ENCODE peak calls at places on chromosomes 3 and 15, in five cellular contexts. L, S, O, F and K are unnamed samples.

GRCh38 chr3:27629381-27629780 is 92.7 kb downstream of the EOMES start:
- DNase-seq in F (no peak), S (no peak), O (no peak), L (no peak), K (no peak)

GRCh38 chr3:12451481-12451880 is 32.8 kb upstream of the TSEN2 start:
- DNase-seq in F (no peak), S (no peak), L (no peak), O (peak; percentile 17), K (no peak)

GRCh38 chr15:64092864-64093626 is 593 bp downstream of the CIAO2A start:
- DNase-seq in S (peak; percentile 76), L (peak; percentile 64), F (no peak), O (peak; percentile 67), K (peak; percentile 77)

GRCh38 chr3:157807286-157807685 is 298.9 kb downstream of the SHOX2 start:
- DNase-seq in O (no peak), S (no peak), L (peak; percentile 33), F (no peak), K (no peak)

GRCh38 chr3:170307998-170308398 is 49.5 kb upstream of the SKIL start:
- DNase-seq in L (peak; percentile 79), F (peak; percentile 23), S (peak; percentile 15), O (no peak), K (peak; percentile 65)

GRCh38 chr3:157531301-157531660 is 28.1 kb upstream of the VEPH1 start:
- DNase-seq in O (no peak), F (no peak), L (peak; percentile 61), S (no peak), K (no peak)

GRCh38 chr3:172201136-172201989 is 162.0 kb downstream of the FNDC3B start:
- DNase-seq in S (no peak), F (peak; percentile 86), O (peak; percentile 85), L (peak; percentile 98), K (peak; percentile 58)

GRCh38 chr3:138862531-138862923 is 27.8 kb upstream of the PIK3CB start:
- DNase-seq in F (no peak), O (no peak), L (no peak), S (peak; percentile 81), K (peak; percentile 85)

GRCh38 chr3:50237133-50237651 is 1.2 kb downstream of the GNAI2 start:
- DNase-seq in S (peak; percentile 37), L (no peak), O (peak; percentile 76), F (no peak), K (no peak)

GRCh38 chr3:115062412-115062956 is 84.6 kb downstream of the ZBTB20 start:
- DNase-seq in L (peak; percentile 52), S (no peak), O (no peak), F (no peak), K (no peak)

GRCh38 chr3:58568572-58569286 is 8.5 kb downstream of the FAM107A start:
- DNase-seq in O (peak; percentile 86), F (peak; percentile 32), S (peak; percentile 81), L (peak; percentile 63), K (peak; percentile 76)

GRCh38 chr3:66029443-66029842 is 9.3 kb downstream of the MAGI1 start:
- DNase-seq in O (no peak), F (no peak), L (peak; percentile 36), S (no peak), K (no peak)

GRCh38 chr3:177420643-177421042 is 223.4 kb upstream of the TBL1XR1 start:
- DNase-seq in S (no peak), O (no peak), L (peak; percentile 56), F (no peak), K (no peak)

GRCh38 chr3:120170223-120170622 is 76.0 kb upstream of the GSK3B start:
- DNase-seq in L (peak; percentile 85), S (no peak), F (no peak), O (no peak), K (peak; percentile 10)

GRCh38 chr3:49295489-49296058 is 18.5 kb upstream of the C3orf62 start:
- DNase-seq in F (peak; percentile 10), O (no peak), S (peak; percentile 60), L (peak; percentile 35), K (peak; percentile 39)

GRCh38 chr3:1726741-1727140 is 371.9 kb upstream of the CNTN4 start:
- DNase-seq in S (no peak), F (no peak), O (no peak), L (no peak), K (no peak)

GRCh38 chr3:48634661-48635221 is 520 bp downstream of the SLC26A6 start:
- DNase-seq in O (peak; percentile 86), S (peak; percentile 78), L (peak; percentile 51), F (no peak), K (peak; percentile 60)

GRCh38 chr3:8301977-8302589 is 199.5 kb upstream of the LMCD1 start:
- DNase-seq in S (peak; percentile 75), O (no peak), F (peak; percentile 20), L (peak; percentile 59), K (no peak)

GRCh38 chr15:85972805-85973540 is 106.7 kb upstream of the AGBL1 start:
- DNase-seq in S (no peak), L (no peak), O (no peak), F (no peak), K (no peak)

GRCh38 chr15:98676586-98677270 is 28.4 kb downstream of the IGF1R start:
- DNase-seq in F (no peak), L (no peak), S (no peak), O (no peak), K (no peak)

GRCh38 chr3:147572970-147573340 is 163.8 kb downstream of the ZIC1 start:
- DNase-seq in O (no peak), S (no peak), F (no peak), L (no peak), K (no peak)

GRCh38 chr3:11913316-11913715 is 66.6 kb upstream of the TAMM41 start:
- DNase-seq in L (no peak), F (no peak), S (no peak), O (no peak), K (no peak)

GRCh38 chr3:195881276-195881988 is 26.9 kb downstream of the TNK2 start:
- DNase-seq in S (no peak), F (no peak), L (no peak), O (no peak), K (no peak)
- H3K27ac ChIP-seq in S (no peak overlapping the region), F (no peak overlapping the region), L (no peak overlapping the region), O (no peak overlapping the region), K (no peak overlapping the region)

GRCh38 chr3:77150759-77151158 is 110.9 kb downstream of the ROBO2 start:
- DNase-seq in F (no peak), O (no peak), L (no peak), S (no peak), K (no peak)

GRCh38 chr3:77150028-77150427 is 110.1 kb downstream of the ROBO2 start:
- DNase-seq in L (no peak), F (no peak), S (no peak), O (no peak), K (no peak)

GRCh38 chr3:77149382-77149781 is 109.5 kb downstream of the ROBO2 start:
- DNase-seq in L (no peak), O (no peak), S (no peak), F (no peak), K (no peak)

GRCh38 chr3:77142636-77143035 is 102.7 kb downstream of the ROBO2 start:
- DNase-seq in O (no peak), L (no peak), S (peak; percentile 7), F (no peak), K (no peak)

GRCh38 chr3:77147836-77148578 is 108.1 kb downstream of the ROBO2 start:
- DNase-seq in L (no peak), O (no peak), S (peak; percentile 31), F (no peak), K (no peak)
- H3K4me3 ChIP-seq in L (no peak overlapping the region), O (no peak overlapping the region), S (peak overlapping the region; percentile 12), F (no peak overlapping the region), K (no peak overlapping the region)

DNA sequence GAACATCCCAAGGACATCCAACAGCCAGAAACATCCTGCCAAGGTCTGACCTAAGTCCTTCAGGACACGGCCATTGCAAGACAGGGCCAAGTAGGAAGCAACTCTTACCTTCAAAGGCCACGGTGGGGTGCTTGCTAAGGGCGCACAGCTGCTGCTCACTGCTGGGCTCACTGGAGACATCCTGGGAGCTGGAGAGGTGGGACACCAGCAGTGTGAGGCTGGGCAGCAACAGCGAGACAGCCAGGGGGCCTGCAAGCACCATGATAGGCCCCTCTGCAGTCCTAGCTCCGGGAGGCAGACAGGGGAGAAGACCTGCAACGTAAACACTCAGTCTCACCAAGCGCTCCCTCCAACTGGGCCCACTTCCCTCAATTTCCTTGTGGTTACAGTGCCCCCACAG is 79.2 kb downstream of the SEMA5B start:
- DNase-seq in L (no peak), F (no peak), O (no peak), S (peak; percentile 49), K (no peak)
- TF ChIP-seq CTCF in L (no peak), F (no peak), O (no peak), S (peak; percentile 75), K (no peak)

DNA sequence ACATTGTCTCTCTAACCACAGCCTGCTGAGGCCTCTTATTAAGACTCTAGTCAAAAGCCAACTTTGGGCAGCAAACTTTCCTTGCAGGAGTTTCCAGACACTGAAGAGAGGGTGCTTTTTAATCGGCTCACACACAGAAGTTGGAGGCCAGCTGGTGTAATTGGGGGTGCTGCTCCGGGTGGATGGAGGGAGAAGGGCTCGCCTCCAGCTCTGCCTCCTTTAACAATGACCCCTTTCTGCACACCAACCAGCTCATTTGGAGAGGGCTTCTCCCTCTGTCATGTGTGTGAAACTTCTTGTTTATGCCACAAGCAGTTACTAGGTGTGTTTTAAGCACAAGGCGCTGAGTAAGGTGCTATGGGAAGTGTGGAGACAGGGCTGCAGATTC is 5.7 kb upstream of the MAGEF1 start:
- DNase-seq in O (no peak), L (no peak), S (no peak), F (no peak), K (no peak)
- H3K27ac ChIP-seq in O (no peak overlapping the region), L (no peak overlapping the region), S (peak overlapping the region; percentile 82), F (no peak overlapping the region), K (no peak overlapping the region)

DNA sequence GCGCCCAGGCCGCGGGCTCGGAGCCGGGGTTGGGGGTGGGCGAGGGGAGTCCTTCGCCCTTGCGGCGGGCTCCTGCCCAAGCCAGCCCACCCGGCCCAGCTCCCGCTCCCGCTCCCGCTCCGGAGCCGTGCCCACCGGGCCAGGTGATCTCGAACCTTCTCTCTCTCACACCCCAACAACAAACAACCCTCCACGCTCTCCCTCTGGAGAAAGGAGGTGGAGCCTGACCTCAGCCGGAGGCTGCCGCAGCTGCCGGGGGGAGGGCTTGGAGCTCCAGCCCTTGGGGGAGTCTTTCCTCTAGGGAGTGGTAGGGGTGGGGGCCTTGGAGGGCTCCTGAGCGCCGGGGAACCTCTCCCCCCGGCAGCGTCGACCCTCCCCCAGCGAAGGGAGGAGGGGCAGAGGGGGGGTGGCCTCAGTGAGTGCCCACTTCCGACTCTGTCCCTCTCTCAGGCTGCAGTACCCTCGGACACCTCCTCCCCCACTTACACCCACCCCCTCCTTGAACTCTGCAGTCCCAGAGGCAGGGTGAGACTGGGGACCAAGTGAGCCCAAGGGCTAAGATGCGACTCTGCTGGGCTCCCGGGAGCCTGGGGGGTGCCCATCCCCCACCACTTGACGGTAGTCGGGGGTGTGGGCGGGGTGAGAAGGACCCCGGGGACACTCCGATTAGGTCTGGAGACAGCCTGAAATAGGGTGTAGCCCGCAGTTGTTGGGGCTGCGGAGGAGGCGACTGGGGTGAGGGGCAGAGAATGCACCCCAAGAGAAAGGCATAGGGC is 4.4 kb upstream of the BAHD1 start:
- DNase-seq in L (no peak), S (peak; percentile 63), O (no peak), F (no peak), K (peak; percentile 16)
- H3K4me3 ChIP-seq in L (peak overlapping the region; percentile 24), S (peak overlapping the region; percentile 82), O (peak overlapping the region; percentile 48), F (peak overlapping the region; percentile 47), K (no peak overlapping the region)

DNA sequence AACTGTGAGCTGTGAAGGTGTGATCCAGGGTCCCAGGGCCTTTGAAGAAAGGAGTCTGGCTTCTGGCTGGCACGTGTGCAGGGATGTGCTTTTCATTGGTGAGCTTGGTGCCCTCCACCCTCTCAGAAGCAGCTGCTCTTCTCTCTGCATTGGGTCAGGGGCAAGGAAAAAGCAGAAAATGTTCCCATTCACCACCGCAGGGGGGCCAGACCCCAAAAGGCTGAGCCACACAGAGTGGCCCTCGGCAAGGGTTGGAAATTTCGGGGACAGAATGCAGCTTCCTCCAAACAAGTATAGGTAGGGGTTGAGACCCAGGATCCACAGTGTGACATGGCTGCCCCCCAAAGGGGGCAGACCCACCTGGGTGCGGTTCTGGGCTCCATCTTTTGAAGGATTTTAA is 2.5 kb downstream of the CSK start:
- DNase-seq in L (no peak), F (no peak), S (no peak), O (no peak), K (no peak)
- TF ChIP-seq CTCF in L (no peak), F (no peak), S (no peak), O (no peak), K (no peak)